ENCODE peak calls at places on chromosomes 6 and 20, in eight cellular contexts. O is upper lobe of right lung, I is uterus, Z is right cardiac atrium, H is tibial artery, S is astrocyte, T is AG04450, X is aorta. F is an unnamed sample.

GRCh38 chr20:22763257-22763906 is 179.0 kb upstream of the FOXA2 start:
- DNase-seq in Z (peak), X (peak), I (no peak), H (peak), S (no peak), T (no peak), O (no peak), F (no peak)

GRCh38 chr20:37315293-37316110 is 26.0 kb downstream of the MANBAL start:
- DNase-seq in H (peak), S (peak), I (peak), X (peak), Z (peak), O (no peak), T (peak), F (no peak)

GRCh38 chr6:14671261-14671681 is 553.7 kb downstream of the CD83 start:
- DNase-seq in Z (peak), I (peak), X (no peak), S (peak), O (no peak), T (peak), H (no peak), F (no peak)

GRCh38 chr20:16020971-16021370 is 552.3 kb downstream of the KIF16B start:
- DNase-seq in I (no peak), X (no peak), S (peak), T (no peak), Z (no peak), H (no peak), O (no peak), F (no peak)

GRCh38 chr6:13915566-13916229 is 9.1 kb upstream of the RNF182 start:
- DNase-seq in S (no peak), T (no peak), O (no peak), I (no peak), Z (no peak), X (no peak), H (no peak), F (peak)

GRCh38 chr6:159434410-159434809 is 258.6 kb downstream of the SOD2 start:
- DNase-seq in S (no peak), O (no peak), X (no peak), I (no peak), H (no peak), Z (no peak), T (no peak), F (no peak)

GRCh38 chr20:47521059-47521808 is 19.5 kb downstream of the NCOA3 start:
- DNase-seq in T (no peak), X (peak), Z (no peak), O (no peak), S (no peak), H (no peak), I (no peak), F (peak)

GRCh38 chr6:52512199-52512598 is 64.7 kb downstream of the TRAM2 start:
- DNase-seq in I (peak), Z (peak), S (peak), H (peak), T (peak), X (peak), O (no peak), F (peak)

GRCh38 chr6:89526563-89526869 is 93.6 kb downstream of the ANKRD6 start:
- DNase-seq in X (no peak), H (no peak), Z (no peak), O (no peak), I (no peak), T (no peak), S (no peak), F (no peak)

GRCh38 chr20:6533321-6533720 is 234.2 kb upstream of the BMP2 start:
- DNase-seq in X (no peak), S (peak), H (no peak), O (no peak), T (peak), I (no peak), Z (no peak), F (no peak)

GRCh38 chr6:3770023-3770422 is 18.5 kb upstream of the PXDC1 start:
- DNase-seq in X (no peak), Z (no peak), T (no peak), I (no peak), H (no peak), S (no peak), O (no peak), F (no peak)

GRCh38 chr6:156883497-156884252 is 106.5 kb downstream of the ARID1B start:
- DNase-seq in O (peak), I (no peak), H (no peak), Z (no peak), T (no peak), X (no peak), S (no peak), F (no peak)

GRCh38 chr6:17485181-17485580 is 91.8 kb downstream of the CAP2 start:
- DNase-seq in T (no peak), O (no peak), I (no peak), H (no peak), Z (no peak), X (no peak), S (no peak), F (no peak)

GRCh38 chr20:39624316-39624715 is 662.2 kb downstream of the DHX35 start:
- DNase-seq in S (no peak), Z (no peak), X (no peak), O (no peak), H (no peak), T (no peak), I (no peak), F (no peak)

GRCh38 chr6:32845381-32845884 is 1.6 kb upstream of the PSMB8 start:
- DNase-seq in I (no peak), S (no peak), X (no peak), O (no peak), T (no peak), Z (peak), H (no peak), F (no peak)
- H3K4me3 ChIP-seq in I (no peak), S (no peak), X (no peak), O (peak), T (no peak), Z (peak), H (peak), F (no peak)

DNA sequence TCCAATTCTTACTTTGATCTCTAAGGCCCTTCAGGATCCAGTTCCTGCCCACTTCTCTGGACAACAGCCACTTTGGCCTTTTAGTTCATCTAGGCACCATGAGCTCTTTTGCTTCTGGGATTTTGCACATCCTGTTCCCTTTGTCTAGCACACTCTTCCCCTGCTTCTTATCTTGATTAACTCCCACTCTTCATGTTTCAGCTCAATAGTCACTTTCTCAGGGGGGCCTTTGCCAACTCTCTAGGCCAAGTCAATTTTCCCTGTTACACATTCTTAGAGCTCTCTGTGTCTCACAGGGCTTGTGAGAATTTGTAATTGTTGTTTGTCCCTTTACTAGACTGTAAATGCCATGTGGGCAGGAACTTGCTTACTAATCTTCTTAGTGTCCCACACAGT is 58.1 kb upstream of the EPB41L1 start:
- DNase-seq in T (no peak), Z (no peak), I (no peak), S (peak), O (no peak), X (no peak), H (no peak), F (no peak)
- H3K27ac ChIP-seq in T (no peak), Z (no peak), I (no peak), S (no peak), O (no peak), X (no peak), H (peak), F (no peak)

GRCh38 chr6:166101819-166102419 is 65.7 kb downstream of the TBXT start:
- DNase-seq in H (no peak), I (no peak), Z (no peak), O (no peak), X (no peak), T (no peak), S (no peak), F (no peak)

GRCh38 chr6:166097914-166098522 is 69.6 kb downstream of the TBXT start:
- DNase-seq in H (peak), I (peak), T (peak), S (peak), O (peak), X (peak), Z (peak), F (peak)
- H3K4me3 ChIP-seq in H (peak), I (peak), T (peak), S (peak), O (peak), X (no peak), Z (peak), F (no peak)

GRCh38 chr6:35166160-35166919 is 25.2 kb upstream of the TCP11 start:
- DNase-seq in Z (no peak), I (no peak), S (no peak), T (no peak), X (no peak), H (no peak), O (no peak), F (no peak)
- H3K27ac ChIP-seq in Z (no peak), I (no peak), S (no peak), T (peak), X (peak), H (peak), O (peak), F (no peak)

F was measured in WERI-Rb-1.